ENCODE peak calls at places on chromosome 14, in four cellular contexts. U, D, O and G are unnamed samples.

GRCh38 chr14:55088356-55088755 is 36.9 kb downstream of the MAPK1IP1L start:
- DNase-seq in D (no peak), U (no peak), O (no peak), G (no peak)

GRCh38 chr14:94123868-94124267 is 5.5 kb downstream of the IFI27L2 start:
- DNase-seq in D (no peak), O (no peak), U (no peak), G (no peak)

GRCh38 chr14:21686468-21686867 is 12.8 kb upstream of the OR4E1 start:
- DNase-seq in D (no peak), O (no peak), U (no peak), G (no peak)

GRCh38 chr14:20530771-20531571 is 25.6 kb downstream of the RNASE10 start:
- DNase-seq in O (no peak), U (peak; percentile 21), D (peak; percentile 29), G (peak; percentile 75)

GRCh38 chr14:52801014-52801708 is 9.8 kb upstream of the GNPNAT1 start:
- DNase-seq in U (no peak), D (no peak), O (no peak), G (no peak)

GRCh38 chr14:95701846-95702221 is 12.1 kb downstream of the TCL1A start:
- DNase-seq in D (no peak), O (no peak), U (no peak), G (no peak)

GRCh38 chr14:94295360-94296180 is 2.5 kb upstream of the SERPINA10 start:
- DNase-seq in U (no peak), O (no peak), D (no peak), G (no peak)

GRCh38 chr14:94621358-94622134 is 9.4 kb downstream of the SERPINA3 start:
- DNase-seq in O (no peak), D (no peak), U (no peak), G (no peak)

GRCh38 chr14:77041837-77042557 is 13.5 kb upstream of the IRF2BPL start:
- DNase-seq in D (no peak), O (no peak), U (no peak), G (no peak)

GRCh38 chr14:67704018-67704417 is 2.3 kb downstream of the RDH12 start:
- DNase-seq in U (no peak), D (no peak), O (no peak), G (no peak)

GRCh38 chr14:106872619-106873446 is 1346.5 kb downstream of the TMEM121 start:
- DNase-seq in U (no peak), D (peak; percentile 52), O (no peak), G (peak; percentile 12)

GRCh38 chr14:53894456-53894855 is 62.2 kb downstream of the BMP4 start:
- DNase-seq in O (peak; percentile 5), D (no peak), U (no peak), G (no peak)

GRCh38 chr14:105860615-105861580 is 334.5 kb downstream of the TMEM121 start:
- DNase-seq in U (no peak), D (no peak), O (peak; percentile 9), G (no peak)

GRCh38 chr14:98926151-98926550 is 345.8 kb downstream of the BCL11B start:
- DNase-seq in U (no peak), D (no peak), O (no peak), G (no peak)

GRCh38 chr14:76933515-76933914 is 95.0 kb downstream of the IRF2BPL start:
- DNase-seq in D (no peak), U (no peak), O (no peak), G (no peak)

GRCh38 chr14:28770574-28770973 is 4.0 kb downstream of the FOXG1 start:
- DNase-seq in D (no peak), O (no peak), U (no peak), G (no peak)

GRCh38 chr14:95396221-95396620 is 76.5 kb upstream of the CLMN start:
- DNase-seq in U (no peak), D (no peak), O (peak; percentile 35), G (no peak)

GRCh38 chr14:93975791-93976476 is 436 bp downstream of the ASB2 start:
- DNase-seq in O (peak; percentile 41), D (no peak), U (peak; percentile 92), G (no peak)

GRCh38 chr14:43022094-43022800 is 1415.6 kb downstream of the LRFN5 start:
- DNase-seq in U (no peak), D (no peak), O (no peak), G (no peak)

GRCh38 chr14:21894003-21894897 is 220.6 kb upstream of the OR4E1 start:
- DNase-seq in O (no peak), D (no peak), U (no peak), G (no peak)

GRCh38 chr14:101182476-101182875 is 279.0 kb upstream of the RTL1 start:
- DNase-seq in O (no peak), U (no peak), D (no peak), G (no peak)

GRCh38 chr14:67704484-67705089 is 2.9 kb downstream of the RDH12 start:
- DNase-seq in D (no peak), U (peak; percentile 45), O (no peak), G (peak; percentile 55)

GRCh38 chr14:46580941-46581671 is 70.5 kb downstream of the RPL10L start:
- DNase-seq in O (peak; percentile 2), U (no peak), D (no peak), G (peak; percentile 3)

GRCh38 chr14:21768116-21768874 is 94.7 kb upstream of the OR4E1 start:
- DNase-seq in U (peak; percentile 5), D (no peak), O (no peak), G (peak; percentile 28)

GRCh38 chr14:103416916-103417315 is 31.7 kb downstream of the MARK3 start:
- DNase-seq in U (no peak), O (no peak), D (no peak), G (no peak)

GRCh38 chr14:93980464-93981201 is 4.3 kb upstream of the ASB2 start:
- DNase-seq in U (no peak), D (no peak), O (no peak), G (no peak)

GRCh38 chr14:51836417-51836816 is 24.0 kb upstream of the GNG2 start:
- DNase-seq in D (no peak), U (no peak), O (no peak), G (no peak)

GRCh38 chr14:23641915-23642588 is 5.9 kb downstream of the DHRS2 start:
- DNase-seq in D (no peak), U (no peak), O (no peak), G (no peak)

GRCh38 chr14:97106609-97107008 is 309.4 kb downstream of the VRK1 start:
- DNase-seq in U (no peak), D (no peak), O (no peak), G (no peak)

GRCh38 chr14:97107760-97108159 is 310.6 kb downstream of the VRK1 start:
- DNase-seq in D (no peak), O (no peak), U (no peak), G (no peak)

GRCh38 chr14:97109234-97109633 is 312.1 kb downstream of the VRK1 start:
- DNase-seq in D (no peak), U (no peak), O (no peak), G (no peak)

GRCh38 chr14:97106166-97106565 is 309.0 kb downstream of the VRK1 start:
- DNase-seq in O (no peak), D (no peak), U (peak; percentile 12), G (no peak)

GRCh38 chr14:97107070-97107469 is 309.9 kb downstream of the VRK1 start:
- DNase-seq in U (no peak), D (no peak), O (no peak), G (no peak)
- TF ChIP-seq SPI1 in U (no peak), D (no peak), O (no peak), G (no peak)

DNA sequence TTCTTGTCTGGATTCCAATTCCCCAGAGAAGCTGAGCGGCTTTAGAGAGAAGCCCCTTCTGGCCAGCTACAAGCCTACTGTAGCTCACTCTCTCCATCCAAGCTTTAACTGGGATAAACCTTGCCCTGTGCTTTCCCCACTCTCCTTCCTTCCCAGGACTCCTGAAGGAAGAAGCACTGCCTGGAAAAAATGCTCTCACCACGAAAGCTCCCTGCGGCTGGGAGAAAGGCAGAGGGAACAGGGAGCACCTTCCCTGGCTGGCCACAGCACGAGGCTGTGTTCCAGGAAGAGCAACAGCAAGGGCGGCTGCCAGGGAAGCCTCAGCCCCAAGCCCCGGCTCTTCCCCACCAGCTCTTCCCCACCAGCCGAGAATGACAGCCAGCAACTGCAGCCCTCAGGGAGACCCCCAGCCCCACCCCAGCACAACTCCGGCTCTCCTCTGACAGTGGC is 40.8 kb upstream of the PNMA1 start:
- DNase-seq in U (no peak), D (no peak), O (no peak), G (no peak)
- TF ChIP-seq SPI1 in U (no peak), D (no peak), O (no peak), G (no peak)

DNA sequence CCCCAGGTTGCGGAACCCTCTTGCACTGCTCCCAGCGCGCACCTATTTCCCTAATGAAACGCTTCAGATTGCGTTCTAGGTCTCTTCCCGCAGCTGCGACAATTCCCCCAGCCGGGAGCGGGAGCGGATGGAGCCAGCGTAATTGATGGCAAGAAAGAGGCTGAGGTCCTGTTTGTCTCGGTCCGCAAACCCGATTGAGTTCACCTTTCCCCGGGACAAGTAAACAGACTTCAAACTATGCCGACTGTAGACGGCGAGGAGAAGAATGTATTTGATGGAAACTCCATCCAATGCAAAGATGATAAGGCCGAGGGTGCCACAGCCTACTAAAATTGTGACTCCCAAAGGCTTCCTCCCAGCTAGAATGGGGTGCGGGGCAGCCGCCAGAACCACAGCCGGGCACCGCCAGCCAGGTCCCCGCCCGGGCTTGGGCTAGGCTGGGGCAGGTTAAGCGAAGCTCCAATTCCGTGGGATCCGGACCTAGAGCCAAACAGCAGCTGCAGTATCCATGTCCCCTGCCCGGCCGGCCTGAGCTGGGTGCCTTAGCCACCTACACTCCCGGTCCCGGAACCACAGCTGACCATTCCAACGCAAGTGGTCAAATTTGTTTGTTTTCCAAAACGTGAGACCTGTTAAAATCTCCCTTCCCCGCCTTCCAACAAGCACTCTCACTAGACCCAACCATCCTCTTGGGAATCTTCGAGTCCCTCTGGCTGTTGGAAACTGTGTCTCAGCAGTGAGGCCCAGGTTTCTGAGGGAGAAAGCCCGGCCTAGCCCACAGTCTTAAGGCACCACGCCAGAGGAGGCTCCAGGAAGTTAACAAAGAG is 5.5 kb downstream of the NKX2-1 start:
- DNase-seq in U (no peak), D (no peak), O (no peak), G (no peak)
- TF ChIP-seq SPI1 in U (no peak), D (no peak), O (no peak), G (no peak)

DNA sequence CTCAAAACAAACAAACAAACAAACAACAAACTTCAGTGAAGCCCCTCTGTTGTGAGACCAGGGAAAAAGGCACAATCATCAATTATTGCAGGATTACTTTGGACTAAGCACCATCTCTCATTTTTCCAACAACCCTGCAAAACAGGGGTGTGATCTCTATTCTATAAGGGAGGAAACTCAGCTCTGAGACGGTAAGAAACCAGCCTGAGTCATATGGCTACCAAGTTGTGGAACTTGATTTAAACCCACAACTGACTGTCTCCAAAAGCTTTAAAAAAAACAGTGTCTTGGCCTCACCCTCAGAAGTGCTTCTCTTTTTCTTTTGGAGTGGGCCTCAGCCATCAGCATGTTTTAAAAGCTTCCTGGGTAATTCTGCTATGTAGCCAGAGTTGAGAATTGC is 49.8 kb downstream of the RIN3 start:
- DNase-seq in D (no peak), O (peak; percentile 47), U (peak; percentile 53), G (no peak)
- TF ChIP-seq SPI1 in D (peak; percentile 2), O (peak; percentile 18), U (no peak), G (no peak)

DNA sequence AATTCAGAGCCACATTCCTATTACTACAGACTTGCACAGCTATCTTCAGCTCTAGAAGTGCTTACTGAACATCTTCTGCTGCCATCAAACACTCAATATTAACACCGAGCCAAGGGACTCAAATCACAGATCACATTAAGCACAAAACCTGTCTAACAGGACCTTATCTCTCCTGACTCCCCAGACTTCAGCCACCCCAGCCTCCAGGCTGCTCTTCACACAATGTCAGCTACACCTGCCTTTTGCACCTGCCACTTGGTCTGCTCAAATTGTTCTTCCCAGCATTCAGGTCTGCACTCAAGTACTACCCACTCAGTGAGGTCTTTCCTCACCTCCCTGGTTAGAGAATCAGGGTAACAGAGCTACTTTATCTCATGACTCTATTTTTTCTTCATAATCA is 57.1 kb downstream of the GALC start:
- DNase-seq in U (no peak), O (no peak), D (no peak), G (no peak)
- TF ChIP-seq SPI1 in U (no peak), O (no peak), D (no peak), G (no peak)

GRCh38 chr14:104770851-104771272 is 17.9 kb downstream of the SIVA1 start:
- DNase-seq in D (no peak), O (no peak), U (no peak), G (no peak)
- TF ChIP-seq SPI1 in D (no peak), O (no peak), U (no peak), G (no peak)